ENCODE peak calls at places on chromosomes 16 and 17, in ten cellular contexts. Z, T, W, N, C, G, D, P, O and S are unnamed samples.

GRCh38 chr16:22624038-22624656 is 113.5 kb downstream of the NPIPB5 start:
- DNase-seq in W (no peak), G (no peak), T (no peak), N (no peak), Z (no peak), D (no peak), C (no peak), O (no peak), P (peak; percentile 65), S (no peak)

GRCh38 chr17:30997842-30998241 is 27.0 kb downstream of the RNF135 start:
- DNase-seq in D (no peak), Z (no peak), W (no peak), G (no peak), T (peak; percentile 54), N (no peak), O (no peak), P (no peak), C (peak; percentile 46), S (no peak)

GRCh38 chr16:49647673-49648072 is 208.2 kb downstream of the ZNF423 start:
- DNase-seq in N (no peak), D (no peak), T (no peak), Z (no peak), P (no peak), W (no peak), C (no peak), O (no peak), G (no peak), S (no peak)

GRCh38 chr16:88430524-88431446 is 22.3 kb upstream of the ZFPM1 start:
- DNase-seq in D (no peak), C (peak; percentile 39), P (no peak), G (no peak), O (peak; percentile 20), T (no peak), Z (peak; percentile 20), W (peak; percentile 73), N (no peak), S (no peak)

GRCh38 chr17:75487351-75488070 is 27.8 kb downstream of the CASKIN2 start:
- DNase-seq in D (peak; percentile 41), N (no peak), G (peak; percentile 92), W (no peak), P (no peak), T (peak; percentile 36), O (peak; percentile 34), Z (no peak), C (peak; percentile 59), S (no peak)

GRCh38 chr17:17739388-17740066 is 58.3 kb downstream of the RAI1 start:
- DNase-seq in N (peak; percentile 57), P (peak; percentile 82), O (no peak), G (peak; percentile 99), Z (no peak), W (no peak), T (peak; percentile 61), D (no peak), C (peak; percentile 46), S (no peak)

GRCh38 chr16:74304164-74304834 is 7.7 kb downstream of the PSMD7 start:
- DNase-seq in W (peak; percentile 35), C (no peak), O (no peak), G (no peak), D (no peak), P (no peak), Z (no peak), N (peak; percentile 27), T (no peak), S (no peak)

GRCh38 chr17:17538417-17539391 is 42.5 kb upstream of the RASD1 start:
- DNase-seq in O (no peak), G (no peak), D (no peak), W (no peak), T (peak; percentile 82), N (peak; percentile 96), P (no peak), Z (no peak), C (peak; percentile 65), S (peak; percentile 51)

GRCh38 chr17:57918017-57918895 is 37.0 kb downstream of the CUEDC1 start:
- DNase-seq in T (no peak), N (peak; percentile 95), Z (no peak), D (peak; percentile 81), G (peak; percentile 60), C (no peak), W (no peak), P (no peak), O (no peak), S (no peak)

GRCh38 chr17:72244942-72245341 is 124.1 kb downstream of the SOX9 start:
- DNase-seq in W (no peak), G (no peak), P (no peak), Z (no peak), N (peak; percentile 70), D (no peak), C (no peak), T (no peak), O (no peak), S (no peak)

GRCh38 chr16:66028505-66029216 is 337.8 kb upstream of the CDH5 start:
- DNase-seq in C (no peak), W (no peak), T (no peak), N (peak; percentile 51), P (no peak), G (peak; percentile 81), Z (no peak), D (no peak), O (no peak), S (no peak)

GRCh38 chr17:1112875-1113274 is 66.9 kb downstream of the ABR start:
- DNase-seq in W (peak; percentile 50), C (no peak), O (no peak), T (no peak), Z (no peak), P (no peak), N (no peak), D (peak; percentile 77), G (peak; percentile 45), S (no peak)

GRCh38 chr16:67560827-67561342 is 1.4 kb upstream of the CTCF start:
- DNase-seq in P (peak; percentile 35), C (no peak), W (no peak), N (peak; percentile 17), O (no peak), T (peak; percentile 24), Z (no peak), G (peak; percentile 43), D (no peak), S (no peak)

GRCh38 chr16:17972460-17972943 is 364.0 kb downstream of the NPIPA8 start:
- DNase-seq in P (peak; percentile 76), O (no peak), G (no peak), T (no peak), D (no peak), C (no peak), N (no peak), Z (no peak), W (no peak), S (no peak)

GRCh38 chr16:2471016-2471652 is at the start of gene NTN3:
- DNase-seq in O (no peak), T (no peak), Z (no peak), N (peak; percentile 6), C (no peak), W (peak; percentile 71), D (peak; percentile 43), P (no peak), G (peak; percentile 97), S (no peak)

GRCh38 chr16:9868606-9869149 is 313.6 kb downstream of the GRIN2A start:
- DNase-seq in D (no peak), T (no peak), P (no peak), Z (no peak), N (no peak), W (no peak), G (peak; percentile 31), C (no peak), O (no peak), S (no peak)

GRCh38 chr17:2700031-2700490 is 11.5 kb downstream of the CLUH start:
- DNase-seq in G (peak; percentile 64), C (no peak), O (no peak), W (no peak), T (no peak), Z (no peak), D (no peak), P (peak; percentile 60), N (no peak), S (no peak)

GRCh38 chr16:11793840-11794239 is 3.2 kb downstream of the ZC3H7A start:
- DNase-seq in C (no peak), P (no peak), D (no peak), O (no peak), W (no peak), Z (no peak), T (peak; percentile 38), N (no peak), G (peak; percentile 66), S (no peak)
- H3K4me1 ChIP-seq in C (peaks cover 54% of the 10 kb centered on the region), P (peaks cover 38% of the 10 kb centered on the region), D (peaks cover 2% of the 10 kb centered on the region), O (peaks cover 71% of the 10 kb centered on the region), W (peaks cover 16% of the 10 kb centered on the region), Z (peaks cover 67% of the 10 kb centered on the region), T (peaks cover 20% of the 10 kb centered on the region), N (peaks cover 11% of the 10 kb centered on the region), G (peaks cover 29% of the 10 kb centered on the region), S (peaks cover 24% of the 10 kb centered on the region)

GRCh38 chr16:75647492-75648264 is at the start of the genes KARS1 and TERF2IP:
- DNase-seq in D (peak; percentile 97), O (peak; percentile 93), Z (peak; percentile 93), W (peak; percentile 94), C (peak; percentile 96), G (peak; percentile 96), N (peak; percentile 90), T (peak; percentile 95), P (peak; percentile 98), S (peak; percentile 93)
- H3K4me1 ChIP-seq in D (peaks cover 3% of the 10 kb centered on the region), O (peaks cover 53% of the 10 kb centered on the region), Z (peaks cover 60% of the 10 kb centered on the region), W (peaks cover 20% of the 10 kb centered on the region), C (peaks cover 46% of the 10 kb centered on the region), G (peaks cover 28% of the 10 kb centered on the region), N (peaks cover 21% of the 10 kb centered on the region), T (peaks cover 18% of the 10 kb centered on the region), P (peaks cover 8% of the 10 kb centered on the region), S (peaks cover 12% of the 10 kb centered on the region)

GRCh38 chr16:86298166-86299131 is 211.9 kb upstream of the FOXF1 start:
- DNase-seq in O (no peak), W (no peak), G (no peak), P (no peak), C (peak; percentile 33), N (no peak), Z (no peak), T (no peak), D (no peak), S (no peak)

GRCh38 chr16:86293897-86294296 is 216.4 kb upstream of the FOXF1 start:
- DNase-seq in W (no peak), P (no peak), G (no peak), T (no peak), O (no peak), Z (no peak), N (no peak), C (no peak), D (no peak), S (no peak)

GRCh38 chr16:86294535-86294934 is 215.8 kb upstream of the FOXF1 start:
- DNase-seq in Z (no peak), D (no peak), T (peak; percentile 36), C (peak; percentile 41), O (no peak), G (no peak), N (no peak), W (no peak), P (no peak), S (no peak)

GRCh38 chr16:86297391-86297790 is 212.9 kb upstream of the FOXF1 start:
- DNase-seq in G (no peak), W (no peak), Z (no peak), N (no peak), D (no peak), C (no peak), T (no peak), O (no peak), P (no peak), S (no peak)

GRCh38 chr16:86296263-86296662 is 214.1 kb upstream of the FOXF1 start:
- DNase-seq in C (no peak), Z (no peak), O (no peak), W (no peak), N (no peak), P (no peak), G (no peak), T (no peak), D (no peak), S (no peak)
- H3K4me1 ChIP-seq in C (no peaks in the 10 kb centered on the region), Z (peaks cover 13% of the 10 kb centered on the region), O (no peaks in the 10 kb centered on the region), W (peaks cover 7% of the 10 kb centered on the region), N (no peaks in the 10 kb centered on the region), P (no peaks in the 10 kb centered on the region), G (no peaks in the 10 kb centered on the region), T (no peaks in the 10 kb centered on the region), D (peaks cover 10% of the 10 kb centered on the region), S (peaks cover 5% of the 10 kb centered on the region)

GRCh38 chr17:55778389-55779118 is 27.7 kb downstream of the PCTP start:
- DNase-seq in C (no peak), D (no peak), P (no peak), W (no peak), Z (no peak), T (no peak), G (no peak), N (no peak), O (no peak), S (no peak)
- H3K4me1 ChIP-seq in C (no peaks in the 10 kb centered on the region), D (no peaks in the 10 kb centered on the region), P (peaks cover 5% of the 10 kb centered on the region), W (no peaks in the 10 kb centered on the region), Z (peaks cover 5% of the 10 kb centered on the region), T (no peaks in the 10 kb centered on the region), G (no peaks in the 10 kb centered on the region), N (no peaks in the 10 kb centered on the region), O (no peaks in the 10 kb centered on the region), S (peaks cover 4% of the 10 kb centered on the region)